ENCODE peak calls at places on chromosomes 6 and 20, in eight cellular contexts. One of them, this sample, is unnamed.

GRCh38 chr6:13427346-13427745 is 60.1 kb downstream of the GFOD1 start:
- DNase-seq in breast epithelium: no peak
- DNase-seq in cardiac fibroblast: no peak
- DNase-seq in endothelial cell: no peak
- DNase-seq in astrocyte: no peak
- DNase-seq in body of pancreas: no peak
- DNase-seq in foreskin fibroblast: no peak
- DNase-seq in psoas muscle: no peak
- DNase-seq in this sample: no peak

GRCh38 chr6:137025786-137026730 is 18.7 kb downstream of the IL20RA start:
- DNase-seq in breast epithelium: no peak
- DNase-seq in cardiac fibroblast: no peak
- DNase-seq in endothelial cell: no peak
- DNase-seq in astrocyte: peak; percentile 78
- DNase-seq in body of pancreas: no peak
- DNase-seq in foreskin fibroblast: no peak
- DNase-seq in psoas muscle: no peak
- DNase-seq in this sample: no peak

GRCh38 chr6:84357631-84358030 is 130.2 kb upstream of the CEP162 start:
- DNase-seq in breast epithelium: no peak
- DNase-seq in cardiac fibroblast: no peak
- DNase-seq in endothelial cell: no peak
- DNase-seq in astrocyte: no peak
- DNase-seq in body of pancreas: no peak
- DNase-seq in foreskin fibroblast: peak; percentile 35
- DNase-seq in psoas muscle: no peak
- DNase-seq in this sample: no peak

GRCh38 chr6:52331793-52332457 is 30.0 kb upstream of the PAQR8 start:
- DNase-seq in breast epithelium: no peak
- DNase-seq in cardiac fibroblast: no peak
- DNase-seq in endothelial cell: no peak
- DNase-seq in astrocyte: no peak
- DNase-seq in body of pancreas: no peak
- DNase-seq in foreskin fibroblast: no peak
- DNase-seq in psoas muscle: no peak
- DNase-seq in this sample: no peak

GRCh38 chr6:127539292-127539691 is 20.2 kb upstream of the MTCL3 start:
- DNase-seq in breast epithelium: no peak
- DNase-seq in cardiac fibroblast: peak; percentile 59
- DNase-seq in endothelial cell: no peak
- DNase-seq in astrocyte: peak; percentile 16
- DNase-seq in body of pancreas: no peak
- DNase-seq in foreskin fibroblast: no peak
- DNase-seq in psoas muscle: no peak
- DNase-seq in this sample: no peak

GRCh38 chr6:161127071-161127740 is 135.6 kb downstream of the MAP3K4 start:
- DNase-seq in breast epithelium: no peak
- DNase-seq in cardiac fibroblast: no peak
- DNase-seq in endothelial cell: no peak
- DNase-seq in astrocyte: no peak
- DNase-seq in body of pancreas: no peak
- DNase-seq in foreskin fibroblast: no peak
- DNase-seq in psoas muscle: no peak
- DNase-seq in this sample: no peak

GRCh38 chr6:133553652-133554051 is 312.5 kb downstream of the EYA4 start:
- DNase-seq in breast epithelium: no peak
- DNase-seq in cardiac fibroblast: peak; percentile 79
- DNase-seq in endothelial cell: peak; percentile 43
- DNase-seq in astrocyte: peak; percentile 27
- DNase-seq in body of pancreas: peak; percentile 67
- DNase-seq in foreskin fibroblast: peak; percentile 53
- DNase-seq in psoas muscle: no peak
- DNase-seq in this sample: peak; percentile 31

GRCh38 chr6:121549741-121550140 is 114.3 kb downstream of the GJA1 start:
- DNase-seq in breast epithelium: no peak
- DNase-seq in cardiac fibroblast: peak; percentile 76
- DNase-seq in endothelial cell: no peak
- DNase-seq in astrocyte: peak; percentile 84
- DNase-seq in body of pancreas: no peak
- DNase-seq in foreskin fibroblast: peak; percentile 91
- DNase-seq in psoas muscle: no peak
- DNase-seq in this sample: no peak

GRCh38 chr6:2791124-2792050 is 26.2 kb downstream of the WRNIP1 start:
- DNase-seq in breast epithelium: no peak
- DNase-seq in cardiac fibroblast: peak; percentile 87
- DNase-seq in endothelial cell: peak; percentile 66
- DNase-seq in astrocyte: peak; percentile 71
- DNase-seq in body of pancreas: peak; percentile 85
- DNase-seq in foreskin fibroblast: peak; percentile 85
- DNase-seq in psoas muscle: peak; percentile 73
- DNase-seq in this sample: peak; percentile 78

GRCh38 chr6:29447670-29448069 is 8.6 kb downstream of the OR10C1 start:
- DNase-seq in breast epithelium: no peak
- DNase-seq in cardiac fibroblast: no peak
- DNase-seq in endothelial cell: no peak
- DNase-seq in astrocyte: no peak
- DNase-seq in body of pancreas: no peak
- DNase-seq in foreskin fibroblast: no peak
- DNase-seq in psoas muscle: no peak
- DNase-seq in this sample: no peak

GRCh38 chr6:110547266-110547964 is 71.0 kb upstream of the SLC22A16 start:
- DNase-seq in breast epithelium: no peak
- DNase-seq in cardiac fibroblast: no peak
- DNase-seq in endothelial cell: no peak
- DNase-seq in astrocyte: peak; percentile 69
- DNase-seq in body of pancreas: no peak
- DNase-seq in foreskin fibroblast: peak; percentile 68
- DNase-seq in psoas muscle: no peak
- DNase-seq in this sample: no peak

GRCh38 chr20:50540620-50541605 is 30.7 kb downstream of the PTPN1 start:
- DNase-seq in breast epithelium: no peak
- DNase-seq in cardiac fibroblast: peak; percentile 95
- DNase-seq in endothelial cell: no peak
- DNase-seq in astrocyte: peak; percentile 99
- DNase-seq in body of pancreas: no peak
- DNase-seq in foreskin fibroblast: peak; percentile 60
- DNase-seq in psoas muscle: no peak
- DNase-seq in this sample: no peak

GRCh38 chr6:89412071-89413005 is at the start of gene RRAGD:
- DNase-seq in breast epithelium: peak; percentile 63
- DNase-seq in cardiac fibroblast: no peak
- DNase-seq in endothelial cell: peak; percentile 30
- DNase-seq in astrocyte: no peak
- DNase-seq in body of pancreas: peak; percentile 87
- DNase-seq in foreskin fibroblast: no peak
- DNase-seq in psoas muscle: peak; percentile 88
- DNase-seq in this sample: peak; percentile 91

GRCh38 chr6:141398954-141399353 is 733.8 kb upstream of the GJE1 start:
- DNase-seq in breast epithelium: no peak
- DNase-seq in cardiac fibroblast: no peak
- DNase-seq in endothelial cell: no peak
- DNase-seq in astrocyte: no peak
- DNase-seq in body of pancreas: no peak
- DNase-seq in foreskin fibroblast: peak; percentile 29
- DNase-seq in psoas muscle: no peak
- DNase-seq in this sample: no peak

GRCh38 chr20:8812818-8813217 is 256.1 kb upstream of the PLCB4 start:
- DNase-seq in breast epithelium: no peak
- DNase-seq in cardiac fibroblast: no peak
- DNase-seq in endothelial cell: peak; percentile 22
- DNase-seq in astrocyte: no peak
- DNase-seq in body of pancreas: peak; percentile 41
- DNase-seq in foreskin fibroblast: no peak
- DNase-seq in psoas muscle: no peak
- DNase-seq in this sample: no peak

GRCh38 chr20:59006167-59006863 is 739 bp downstream of the CTSZ start:
- DNase-seq in breast epithelium: peak; percentile 55
- DNase-seq in cardiac fibroblast: no peak
- DNase-seq in endothelial cell: no peak
- DNase-seq in astrocyte: no peak
- DNase-seq in body of pancreas: peak; percentile 29
- DNase-seq in foreskin fibroblast: no peak
- DNase-seq in psoas muscle: peak; percentile 62
- DNase-seq in this sample: no peak

GRCh38 chr6:158068893-158069799 is 87.5 kb downstream of the SYNJ2 start:
- DNase-seq in breast epithelium: peak; percentile 85
- DNase-seq in cardiac fibroblast: peak; percentile 68
- DNase-seq in endothelial cell: no peak
- DNase-seq in astrocyte: peak; percentile 68
- DNase-seq in body of pancreas: peak; percentile 38
- DNase-seq in foreskin fibroblast: peak; percentile 47
- DNase-seq in psoas muscle: no peak
- DNase-seq in this sample: no peak

GRCh38 chr6:120378582-120379220 is 955.6 kb downstream of the TBC1D32 start:
- DNase-seq in breast epithelium: no peak
- DNase-seq in cardiac fibroblast: peak; percentile 73
- DNase-seq in endothelial cell: no peak
- DNase-seq in astrocyte: no peak
- DNase-seq in body of pancreas: peak; percentile 9
- DNase-seq in foreskin fibroblast: no peak
- DNase-seq in psoas muscle: no peak
- DNase-seq in this sample: no peak

DNA sequence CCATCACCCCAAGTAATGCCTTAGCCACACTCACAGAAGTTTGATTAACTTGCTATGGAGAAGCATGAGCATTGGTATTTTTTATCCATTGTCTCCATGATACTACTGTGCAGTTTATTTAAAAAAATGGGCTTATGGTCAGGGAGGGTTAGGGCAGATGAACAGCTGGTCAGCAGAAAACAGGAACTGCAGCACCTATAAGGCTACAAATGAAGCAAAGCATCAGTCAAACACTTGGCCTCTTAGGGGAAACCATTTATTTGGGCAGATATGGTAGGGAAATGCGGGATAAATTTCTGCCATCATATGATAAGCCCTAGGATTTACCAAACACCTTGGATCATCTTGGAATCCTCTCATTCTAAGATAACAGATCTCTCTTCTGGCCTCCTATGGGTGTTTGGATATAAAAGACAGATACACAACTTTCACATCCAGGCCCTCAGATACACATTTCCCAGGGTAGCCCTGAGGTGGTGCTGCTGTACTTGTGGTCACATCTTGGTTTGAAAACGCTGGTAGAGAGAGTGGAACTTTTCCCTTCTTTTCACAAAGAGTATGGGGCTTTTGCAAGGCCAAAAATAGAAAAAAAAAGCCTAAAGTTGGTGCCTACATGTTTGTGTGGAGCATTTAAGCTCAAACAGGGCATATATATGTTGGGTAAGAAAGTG is 42.8 kb upstream of the AHI1 start:
- DNase-seq in breast epithelium: no peak
- DNase-seq in cardiac fibroblast: peak; percentile 80
- DNase-seq in endothelial cell: no peak
- DNase-seq in astrocyte: peak; percentile 37
- DNase-seq in body of pancreas: no peak
- DNase-seq in foreskin fibroblast: peak; percentile 10
- DNase-seq in psoas muscle: no peak
- DNase-seq in this sample: no peak
- TF ChIP-seq CTCF in breast epithelium: no peak
- TF ChIP-seq CTCF in cardiac fibroblast: peak; percentile 47
- TF ChIP-seq CTCF in endothelial cell: no peak
- TF ChIP-seq CTCF in astrocyte: peak; percentile 3
- TF ChIP-seq CTCF in body of pancreas: no peak
- TF ChIP-seq CTCF in foreskin fibroblast: peak; percentile 50
- TF ChIP-seq CTCF in psoas muscle: no peak
- TF ChIP-seq CTCF in this sample: no peak

GRCh38 chr20:45791668-45792512 is at the start of the genes DNTTIP1 and WFDC3:
- DNase-seq in breast epithelium: peak; percentile 89
- DNase-seq in cardiac fibroblast: peak; percentile 92
- DNase-seq in endothelial cell: peak; percentile 91
- DNase-seq in astrocyte: peak; percentile 78
- DNase-seq in body of pancreas: peak; percentile 92
- DNase-seq in foreskin fibroblast: peak; percentile 89
- DNase-seq in psoas muscle: peak; percentile 97
- DNase-seq in this sample: peak; percentile 87
- TF ChIP-seq CTCF in breast epithelium: no peak
- TF ChIP-seq CTCF in cardiac fibroblast: no peak
- TF ChIP-seq CTCF in endothelial cell: no peak
- TF ChIP-seq CTCF in astrocyte: no peak
- TF ChIP-seq CTCF in body of pancreas: peak; percentile 29
- TF ChIP-seq CTCF in foreskin fibroblast: no peak
- TF ChIP-seq CTCF in psoas muscle: no peak
- TF ChIP-seq CTCF in this sample: no peak

DNA sequence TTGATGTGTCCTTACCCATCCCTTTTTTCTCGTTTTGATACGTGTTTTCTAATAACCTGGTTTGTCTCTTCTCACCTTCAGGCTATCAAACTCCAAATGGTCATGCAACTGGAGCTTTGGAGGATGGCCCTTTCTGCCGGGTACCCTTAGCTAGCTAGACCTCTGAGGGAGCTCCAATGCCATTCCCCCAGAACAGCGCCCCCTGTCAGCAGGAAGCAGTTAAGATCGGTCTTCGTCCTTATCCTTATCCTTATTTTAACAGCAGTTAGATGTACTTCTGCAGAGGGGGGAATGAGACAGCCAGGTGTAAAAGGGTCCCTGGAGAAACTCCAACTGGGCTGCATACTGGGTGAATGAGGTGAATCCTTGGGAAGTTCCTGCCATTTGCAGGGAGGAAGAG is 37.2 kb downstream of the SEL1L2 start:
- DNase-seq in breast epithelium: no peak
- DNase-seq in cardiac fibroblast: no peak
- DNase-seq in endothelial cell: no peak
- DNase-seq in astrocyte: no peak
- DNase-seq in body of pancreas: no peak
- DNase-seq in foreskin fibroblast: no peak
- DNase-seq in psoas muscle: no peak
- DNase-seq in this sample: no peak
- TF ChIP-seq CTCF in breast epithelium: no peak
- TF ChIP-seq CTCF in cardiac fibroblast: no peak
- TF ChIP-seq CTCF in endothelial cell: no peak
- TF ChIP-seq CTCF in astrocyte: no peak
- TF ChIP-seq CTCF in body of pancreas: no peak
- TF ChIP-seq CTCF in foreskin fibroblast: peak; percentile 9
- TF ChIP-seq CTCF in psoas muscle: no peak
- TF ChIP-seq CTCF in this sample: no peak

GRCh38 chr20:24106155-24106800 is 117.7 kb upstream of the GGTLC1 start:
- DNase-seq in breast epithelium: no peak
- DNase-seq in cardiac fibroblast: no peak
- DNase-seq in endothelial cell: no peak
- DNase-seq in astrocyte: no peak
- DNase-seq in body of pancreas: no peak
- DNase-seq in foreskin fibroblast: no peak
- DNase-seq in psoas muscle: no peak
- DNase-seq in this sample: no peak

GRCh38 chr20:24100370-24101011 is 111.9 kb upstream of the GGTLC1 start:
- DNase-seq in breast epithelium: no peak
- DNase-seq in cardiac fibroblast: peak; percentile 78
- DNase-seq in endothelial cell: peak; percentile 63
- DNase-seq in astrocyte: no peak
- DNase-seq in body of pancreas: peak; percentile 65
- DNase-seq in foreskin fibroblast: no peak
- DNase-seq in psoas muscle: no peak
- DNase-seq in this sample: no peak

GRCh38 chr20:24098886-24099285 is 110.3 kb upstream of the GGTLC1 start:
- DNase-seq in breast epithelium: no peak
- DNase-seq in cardiac fibroblast: peak; percentile 65
- DNase-seq in endothelial cell: no peak
- DNase-seq in astrocyte: no peak
- DNase-seq in body of pancreas: no peak
- DNase-seq in foreskin fibroblast: peak; percentile 33
- DNase-seq in psoas muscle: no peak
- DNase-seq in this sample: no peak

GRCh38 chr20:24102749-24103148 is 114.2 kb upstream of the GGTLC1 start:
- DNase-seq in breast epithelium: no peak
- DNase-seq in cardiac fibroblast: peak; percentile 7
- DNase-seq in endothelial cell: no peak
- DNase-seq in astrocyte: no peak
- DNase-seq in body of pancreas: no peak
- DNase-seq in foreskin fibroblast: no peak
- DNase-seq in psoas muscle: no peak
- DNase-seq in this sample: no peak

GRCh38 chr20:24102290-24102689 is 113.7 kb upstream of the GGTLC1 start:
- DNase-seq in breast epithelium: no peak
- DNase-seq in cardiac fibroblast: no peak
- DNase-seq in endothelial cell: peak; percentile 56
- DNase-seq in astrocyte: no peak
- DNase-seq in body of pancreas: no peak
- DNase-seq in foreskin fibroblast: no peak
- DNase-seq in psoas muscle: no peak
- DNase-seq in this sample: no peak
- TF ChIP-seq CTCF in breast epithelium: no peak
- TF ChIP-seq CTCF in cardiac fibroblast: peak; percentile 28
- TF ChIP-seq CTCF in endothelial cell: peak; percentile 44
- TF ChIP-seq CTCF in astrocyte: peak; percentile 8
- TF ChIP-seq CTCF in body of pancreas: no peak
- TF ChIP-seq CTCF in foreskin fibroblast: no peak
- TF ChIP-seq CTCF in psoas muscle: peak; percentile 8
- TF ChIP-seq CTCF in this sample: no peak

This sample was measured in gastrocnemius medialis.